ENCODE peak calls at places on chromosomes 2 and 18, in four cellular contexts. One of them, this sample, is unnamed.
A peak's percentile ranks its signal among the peaks of the same experiment; 100 is the strongest.

GRCh38 chr18:61237529-61237928 is 95.7 kb upstream of the CDH20 start:
- DNase-seq in H7: no peak
- DNase-seq in stimulated activated CD8-positive, alpha-beta memory T cell treated with anti-CD3 and anti-CD28 coated beads, Interleukin-15, amount 100 ng/mL, for 24 hours: no peak
- DNase-seq in dermis microvascular lymphatic vessel endothelial cell: no peak
- DNase-seq in this sample: no peak

GRCh38 chr18:64037812-64038414 is 68.0 kb downstream of the SERPINB8 start:
- DNase-seq in dermis microvascular lymphatic vessel endothelial cell: peak; percentile 38
- DNase-seq in H7: peak; percentile 71
- DNase-seq in stimulated activated CD8-positive, alpha-beta memory T cell treated with anti-CD3 and anti-CD28 coated beads, Interleukin-15, amount 100 ng/mL, for 24 hours: no peak
- DNase-seq in this sample: no peak

GRCh38 chr2:52117299-52117698 is 1085.4 kb upstream of the NRXN1 start:
- DNase-seq in dermis microvascular lymphatic vessel endothelial cell: no peak
- DNase-seq in H7: no peak
- DNase-seq in stimulated activated CD8-positive, alpha-beta memory T cell treated with anti-CD3 and anti-CD28 coated beads, Interleukin-15, amount 100 ng/mL, for 24 hours: no peak
- DNase-seq in this sample: no peak

GRCh38 chr2:71742953-71743601 is 289.7 kb downstream of the DYSF start:
- DNase-seq in dermis microvascular lymphatic vessel endothelial cell: peak; percentile 97
- DNase-seq in H7: no peak
- DNase-seq in stimulated activated CD8-positive, alpha-beta memory T cell treated with anti-CD3 and anti-CD28 coated beads, Interleukin-15, amount 100 ng/mL, for 24 hours: no peak
- DNase-seq in this sample: peak; percentile 87

GRCh38 chr2:165239230-165239629 is at the start of gene SCN2A:
- DNase-seq in H7: no peak
- DNase-seq in dermis microvascular lymphatic vessel endothelial cell: peak; percentile 66
- DNase-seq in stimulated activated CD8-positive, alpha-beta memory T cell treated with anti-CD3 and anti-CD28 coated beads, Interleukin-15, amount 100 ng/mL, for 24 hours: no peak
- DNase-seq in this sample: peak; percentile 15

GRCh38 chr2:235268535-235268934 is 225.3 kb upstream of the AGAP1 start:
- DNase-seq in stimulated activated CD8-positive, alpha-beta memory T cell treated with anti-CD3 and anti-CD28 coated beads, Interleukin-15, amount 100 ng/mL, for 24 hours: no peak
- DNase-seq in dermis microvascular lymphatic vessel endothelial cell: peak; percentile 12
- DNase-seq in H7: no peak
- DNase-seq in this sample: peak; percentile 13

GRCh38 chr2:7497223-7497622 is 580.0 kb downstream of the RNF144A start:
- DNase-seq in dermis microvascular lymphatic vessel endothelial cell: no peak
- DNase-seq in stimulated activated CD8-positive, alpha-beta memory T cell treated with anti-CD3 and anti-CD28 coated beads, Interleukin-15, amount 100 ng/mL, for 24 hours: no peak
- DNase-seq in H7: peak; percentile 3
- DNase-seq in this sample: no peak

GRCh38 chr2:129236601-129237000 is 742.9 kb upstream of the RAB6C start:
- DNase-seq in H7: no peak
- DNase-seq in dermis microvascular lymphatic vessel endothelial cell: no peak
- DNase-seq in stimulated activated CD8-positive, alpha-beta memory T cell treated with anti-CD3 and anti-CD28 coated beads, Interleukin-15, amount 100 ng/mL, for 24 hours: no peak
- DNase-seq in this sample: no peak

GRCh38 chr2:48531141-48531648 is 1.2 kb downstream of the STON1 start:
- DNase-seq in stimulated activated CD8-positive, alpha-beta memory T cell treated with anti-CD3 and anti-CD28 coated beads, Interleukin-15, amount 100 ng/mL, for 24 hours: no peak
- DNase-seq in H7: peak; percentile 57
- DNase-seq in dermis microvascular lymphatic vessel endothelial cell: peak; percentile 59
- DNase-seq in this sample: no peak

GRCh38 chr2:3059111-3059990 is 318.3 kb downstream of the EIPR1 start:
- DNase-seq in H7: no peak
- DNase-seq in dermis microvascular lymphatic vessel endothelial cell: no peak
- DNase-seq in stimulated activated CD8-positive, alpha-beta memory T cell treated with anti-CD3 and anti-CD28 coated beads, Interleukin-15, amount 100 ng/mL, for 24 hours: no peak
- DNase-seq in this sample: no peak

GRCh38 chr2:118387509-118387908 is 299.2 kb downstream of the INSIG2 start:
- DNase-seq in dermis microvascular lymphatic vessel endothelial cell: no peak
- DNase-seq in stimulated activated CD8-positive, alpha-beta memory T cell treated with anti-CD3 and anti-CD28 coated beads, Interleukin-15, amount 100 ng/mL, for 24 hours: no peak
- DNase-seq in H7: no peak
- DNase-seq in this sample: no peak

GRCh38 chr2:47422016-47422415 is 19.1 kb downstream of the MSH2 start:
- DNase-seq in stimulated activated CD8-positive, alpha-beta memory T cell treated with anti-CD3 and anti-CD28 coated beads, Interleukin-15, amount 100 ng/mL, for 24 hours: no peak
- DNase-seq in H7: no peak
- DNase-seq in dermis microvascular lymphatic vessel endothelial cell: no peak
- DNase-seq in this sample: no peak

GRCh38 chr2:175003875-175004729 is 1.1 kb downstream of the CHN1 start:
- DNase-seq in dermis microvascular lymphatic vessel endothelial cell: peak; percentile 18
- DNase-seq in H7: no peak
- DNase-seq in stimulated activated CD8-positive, alpha-beta memory T cell treated with anti-CD3 and anti-CD28 coated beads, Interleukin-15, amount 100 ng/mL, for 24 hours: no peak
- DNase-seq in this sample: no peak

GRCh38 chr2:191869178-191869577 is 22.3 kb upstream of the CAVIN2 start:
- DNase-seq in stimulated activated CD8-positive, alpha-beta memory T cell treated with anti-CD3 and anti-CD28 coated beads, Interleukin-15, amount 100 ng/mL, for 24 hours: no peak
- DNase-seq in dermis microvascular lymphatic vessel endothelial cell: peak; percentile 71
- DNase-seq in H7: peak; percentile 46
- DNase-seq in this sample: no peak

GRCh38 chr2:233438573-233439147 is 84.4 kb downstream of the DGKD start:
- DNase-seq in dermis microvascular lymphatic vessel endothelial cell: no peak
- DNase-seq in stimulated activated CD8-positive, alpha-beta memory T cell treated with anti-CD3 and anti-CD28 coated beads, Interleukin-15, amount 100 ng/mL, for 24 hours: no peak
- DNase-seq in H7: no peak
- DNase-seq in this sample: no peak

GRCh38 chr2:60954139-60954538 is 63.4 kb upstream of the PEX13 start:
- DNase-seq in dermis microvascular lymphatic vessel endothelial cell: no peak
- DNase-seq in H7: no peak
- DNase-seq in stimulated activated CD8-positive, alpha-beta memory T cell treated with anti-CD3 and anti-CD28 coated beads, Interleukin-15, amount 100 ng/mL, for 24 hours: no peak
- DNase-seq in this sample: no peak